ENCODE peak calls at places on chromosomes 11 and 22, in six cellular contexts. R is PC-9, L is Calu3, C is astrocyte of the spinal cord, S is heart left ventricle, M is breast epithelium. Z is an unnamed sample.

GRCh38 chr11:106063009-106063408 is 14.1 kb downstream of the KBTBD3 start:
- DNase-seq in R (no peak), L (no peak), C (no peak), S (no peak), M (no peak), Z (no peak)

GRCh38 chr11:60993611-60994010 is 22.1 kb downstream of the CD6 start:
- DNase-seq in R (no peak), L (no peak), C (no peak), S (no peak), M (no peak), Z (no peak)

GRCh38 chr22:35561796-35562526 is 21.3 kb downstream of the RASD2 start:
- DNase-seq in R (peak), L (peak), C (peak), S (no peak), M (no peak), Z (no peak)

GRCh38 chr11:29271616-29272015 is 745.2 kb downstream of the KCNA4 start:
- DNase-seq in R (no peak), L (no peak), C (no peak), S (no peak), M (no peak), Z (no peak)

GRCh38 chr11:201936-202335 is 5.3 kb downstream of the BET1L start:
- DNase-seq in R (no peak), L (no peak), C (no peak), S (peak), M (no peak), Z (no peak)

GRCh38 chr11:130144129-130144528 is 15.5 kb upstream of the ST14 start:
- DNase-seq in R (no peak), L (no peak), C (no peak), S (no peak), M (no peak), Z (no peak)

GRCh38 chr11:70399681-70400112 is 1.4 kb downstream of the CTTN start:
- DNase-seq in R (peak), L (peak), C (peak), S (peak), M (peak), Z (no peak)

GRCh38 chr22:48755332-48755949 is 1072.2 kb downstream of the BRD1 start:
- DNase-seq in R (no peak), L (no peak), C (no peak), S (no peak), M (no peak), Z (peak)

GRCh38 chr11:81092517-81092916 is 1641.1 kb downstream of the FAM181B start:
- DNase-seq in R (no peak), L (no peak), C (no peak), S (no peak), M (no peak), Z (no peak)

GRCh38 chr11:13473013-13473722 is 10.1 kb upstream of the BTBD10 start:
- DNase-seq in R (no peak), L (no peak), C (no peak), S (no peak), M (no peak), Z (no peak)

GRCh38 chr22:39233736-39234120 is 11.1 kb downstream of the PDGFB start:
- DNase-seq in R (no peak), L (no peak), C (no peak), S (peak), M (no peak), Z (no peak)

GRCh38 chr11:70636659-70637058 is 238.3 kb downstream of the CTTN start:
- DNase-seq in R (no peak), L (no peak), C (no peak), S (no peak), M (no peak), Z (no peak)

GRCh38 chr11:8604078-8604723 is 10.2 kb upstream of the STK33 start:
- DNase-seq in R (peak), L (peak), C (peak), S (no peak), M (no peak), Z (no peak)

GRCh38 chr22:19430890-19431541 is 517 bp downstream of the HIRA start:
- DNase-seq in R (no peak), L (peak), C (peak), S (peak), M (no peak), Z (no peak)
- TF ChIP-seq CTCF in R (no peak), L (no peak), C (peak), S (no peak), M (no peak), Z (no peak)

DNA sequence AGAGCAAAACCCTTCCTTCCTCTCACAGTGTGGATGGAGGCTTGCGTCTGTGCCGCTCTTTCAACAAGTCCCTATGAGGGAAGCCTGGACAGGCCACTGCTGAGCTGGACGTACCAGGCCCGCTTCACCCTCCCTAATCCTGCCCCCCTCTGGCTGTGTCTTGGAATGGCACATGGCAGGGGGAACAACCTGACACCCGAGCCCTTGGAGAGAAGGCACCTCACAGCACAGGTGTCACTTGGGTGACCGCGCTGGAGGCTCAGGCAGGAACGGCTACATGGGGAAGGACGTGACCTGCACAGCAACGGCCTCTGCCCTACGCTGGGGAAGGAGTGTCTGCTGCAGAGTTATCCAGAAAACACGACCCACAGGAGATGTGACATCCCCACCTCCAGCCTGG is 11.0 kb downstream of the CARS1 start:
- DNase-seq in R (no peak), L (no peak), C (no peak), S (no peak), M (no peak), Z (no peak)
- TF ChIP-seq CTCF in R (no peak), L (no peak), C (peak), S (no peak), M (no peak), Z (no peak)

GRCh38 chr11:94742645-94743044 is 25.5 kb upstream of the AMOTL1 start:
- DNase-seq in R (peak), L (no peak), C (no peak), S (no peak), M (no peak), Z (no peak)

GRCh38 chr11:94740083-94740974 is 27.8 kb upstream of the AMOTL1 start:
- DNase-seq in R (no peak), L (peak), C (no peak), S (peak), M (no peak), Z (peak)

GRCh38 chr11:94738746-94739145 is 29.4 kb upstream of the AMOTL1 start:
- DNase-seq in R (no peak), L (no peak), C (no peak), S (no peak), M (no peak), Z (no peak)

GRCh38 chr11:94739331-94739730 is 28.8 kb upstream of the AMOTL1 start:
- DNase-seq in R (no peak), L (no peak), C (no peak), S (no peak), M (no peak), Z (no peak)

GRCh38 chr11:94740975-94741707 is 27.0 kb upstream of the AMOTL1 start:
- DNase-seq in R (peak), L (peak), C (peak), S (peak), M (peak), Z (no peak)
- TF ChIP-seq CTCF in R (peak), L (no peak), C (peak), S (peak), M (peak), Z (peak)

GRCh38 chr11:17563248-17563647 is 16.2 kb downstream of the OTOG start:
- DNase-seq in R (no peak), L (no peak), C (no peak), S (peak), M (peak), Z (peak)

GRCh38 chr11:17563961-17564686 is 17.1 kb downstream of the OTOG start:
- DNase-seq in R (no peak), L (no peak), C (no peak), S (peak), M (peak), Z (peak)

GRCh38 chr11:17561111-17561415 is 14.0 kb downstream of the OTOG start:
- DNase-seq in R (no peak), L (no peak), C (no peak), S (peak), M (peak), Z (no peak)

GRCh38 chr11:17561466-17562001 is 14.5 kb downstream of the OTOG start:
- DNase-seq in R (peak), L (no peak), C (no peak), S (peak), M (peak), Z (peak)

DNA sequence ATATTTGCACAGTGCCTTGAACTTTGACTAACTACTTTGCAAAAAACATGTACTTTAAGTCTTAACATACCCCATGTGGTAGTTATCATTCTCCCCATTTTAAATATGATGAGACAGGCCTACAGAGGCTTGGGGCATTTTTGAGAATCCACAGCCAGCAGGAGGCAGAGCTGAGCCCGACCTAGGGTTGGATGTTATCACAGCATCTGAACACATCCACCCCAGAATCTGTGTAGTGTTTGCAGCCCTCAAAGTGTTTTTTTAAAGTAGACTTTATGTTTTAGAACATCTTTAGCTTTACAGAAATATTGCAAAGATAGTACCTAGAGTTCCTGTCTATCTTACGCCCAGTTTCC is 17.6 kb downstream of the OTOG start:
- DNase-seq in R (no peak), L (no peak), C (no peak), S (no peak), M (no peak), Z (no peak)
- TF ChIP-seq CTCF in R (no peak), L (peak), C (peak), S (no peak), M (no peak), Z (no peak)

GRCh38 chr22:25960375-25960774 is 208.9 kb upstream of the SEZ6L start:
- DNase-seq in R (no peak), L (no peak), C (no peak), S (no peak), M (no peak), Z (no peak)
- TF ChIP-seq CTCF in R (no peak), L (no peak), C (no peak), S (no peak), M (no peak), Z (no peak)

GRCh38 chr22:50456466-50457234 is 18.2 kb downstream of the SBF1 start:
- DNase-seq in R (no peak), L (no peak), C (no peak), S (no peak), M (no peak), Z (no peak)
- TF ChIP-seq CTCF in R (peak), L (peak), C (peak), S (no peak), M (no peak), Z (no peak)

DNA sequence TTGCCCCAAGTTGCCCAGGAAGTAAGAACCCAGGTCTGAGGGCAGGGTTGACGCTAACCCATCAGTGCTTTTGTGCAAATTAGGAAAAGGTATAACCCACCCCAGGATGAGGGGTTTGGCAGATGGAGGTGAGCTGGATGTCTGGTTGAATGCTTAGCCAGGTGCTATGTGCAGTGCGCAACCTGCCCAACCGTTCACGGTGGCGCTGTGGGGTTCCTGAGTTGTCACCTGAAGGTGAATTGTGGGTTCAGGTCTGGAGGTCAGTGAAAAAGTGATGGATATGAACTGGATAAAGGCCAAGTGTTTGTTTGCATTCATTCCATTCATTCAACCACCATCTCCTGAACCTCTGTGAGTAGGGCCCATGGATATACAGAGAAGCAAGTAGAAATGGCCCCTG is 14.3 kb upstream of the LGALS2 start:
- DNase-seq in R (peak), L (peak), C (no peak), S (no peak), M (no peak), Z (no peak)
- TF ChIP-seq CTCF in R (peak), L (peak), C (no peak), S (no peak), M (no peak), Z (no peak)

Z was measured in mesothelial cell of epicardium.